ENCODE peak calls at places on chromosome 15, in nine cellular contexts. X is GM13977; N is HT-29; T is MV-4-11; R is T-helper 17 cell; F is posterior cingulate gyrus; K is fibroblast of pulmonary artery; O is activated CD8-positive, alpha-beta memory T cell treated with anti-CD3 and anti-CD28 coated beads for 48 hours; V is activated T-cell treated with anti-CD3 and anti-CD28 coated beads, Interleukin-2, amount 50 U/mL, for 1 hour. Z is an unnamed sample.

GRCh38 chr15:85335193-85335939 is 45.0 kb upstream of the AKAP13 start:
- DNase-seq in F (no peak), K (no peak), T (no peak), N (no peak), R (no peak), V (no peak), O (no peak), X (no peak), Z (no peak)

GRCh38 chr15:65083262-65083701 is 6.7 kb downstream of the KBTBD13 start:
- DNase-seq in X (no peak), R (no peak), K (peak; percentile 65), T (no peak), O (no peak), F (no peak), V (no peak), N (no peak), Z (no peak)

GRCh38 chr15:77029166-77030041 is 34.5 kb downstream of the PSTPIP1 start:
- DNase-seq in F (no peak), V (no peak), T (no peak), O (no peak), X (no peak), N (peak; percentile 41), R (peak; percentile 2), K (no peak), Z (peak; percentile 60)

GRCh38 chr15:92224843-92225242 is 168.8 kb upstream of the ST8SIA2 start:
- DNase-seq in F (no peak), K (no peak), N (no peak), O (no peak), T (no peak), X (no peak), V (no peak), R (no peak), Z (no peak)

GRCh38 chr15:64911317-64912186 is at the start of gene ANKDD1A:
- DNase-seq in R (no peak), O (no peak), F (peak; percentile 58), K (peak; percentile 39), V (peak; percentile 43), N (no peak), X (peak; percentile 88), T (no peak), Z (peak; percentile 81)

GRCh38 chr15:65049418-65049840 is 4.2 kb downstream of the SLC51B start:
- DNase-seq in R (peak; percentile 79), V (peak; percentile 79), X (peak; percentile 95), T (peak; percentile 89), N (peak; percentile 99), O (peak; percentile 70), F (peak; percentile 87), K (peak; percentile 81), Z (peak; percentile 94)

GRCh38 chr15:101113114-101114005 is 138.5 kb downstream of the CHSY1 start:
- DNase-seq in X (no peak), R (no peak), V (no peak), T (no peak), O (no peak), K (no peak), N (no peak), F (no peak), Z (no peak)

GRCh38 chr15:66948294-66948693 is 117.1 kb upstream of the SMAD3 start:
- DNase-seq in R (no peak), F (no peak), X (no peak), K (no peak), O (no peak), T (peak; percentile 19), V (no peak), N (no peak), Z (no peak)

GRCh38 chr15:32823750-32824149 is 105.9 kb downstream of the GREM1 start:
- DNase-seq in N (no peak), X (no peak), F (no peak), T (no peak), V (no peak), O (no peak), R (no peak), K (no peak), Z (no peak)

GRCh38 chr15:91122296-91122695 is 22.2 kb downstream of the SV2B start:
- DNase-seq in F (no peak), T (no peak), R (no peak), O (no peak), V (no peak), N (no peak), K (no peak), X (no peak), Z (no peak)

GRCh38 chr15:67194171-67195114 is 60.0 kb downstream of the AAGAB start:
- DNase-seq in F (no peak), K (no peak), N (no peak), O (no peak), T (no peak), R (no peak), V (no peak), X (no peak), Z (no peak)

GRCh38 chr15:97904196-97904572 is 56.3 kb upstream of the ARRDC4 start:
- DNase-seq in O (no peak), K (peak; percentile 57), T (peak; percentile 29), N (peak; percentile 85), F (peak; percentile 66), V (peak; percentile 24), R (no peak), X (no peak), Z (no peak)

GRCh38 chr15:75685195-75685594 is 27.5 kb downstream of the CSPG4 start:
- DNase-seq in O (no peak), K (no peak), T (no peak), N (no peak), R (no peak), F (no peak), V (no peak), X (no peak), Z (no peak)

GRCh38 chr15:85615930-85616329 is 178.8 kb downstream of the KLHL25 start:
- DNase-seq in X (peak; percentile 46), T (peak; percentile 57), F (no peak), R (no peak), O (no peak), K (peak; percentile 71), N (peak; percentile 41), V (no peak), Z (no peak)

GRCh38 chr15:80567721-80568157 is 127.4 kb upstream of the ABHD17C start:
- DNase-seq in O (no peak), V (no peak), F (peak; percentile 33), X (peak; percentile 67), K (peak; percentile 95), R (no peak), T (peak; percentile 53), N (peak; percentile 89), Z (no peak)

GRCh38 chr15:70512772-70513362 is 250.5 kb downstream of the UACA start:
- DNase-seq in X (peak; percentile 81), V (peak; percentile 66), O (no peak), F (no peak), R (peak; percentile 51), T (peak; percentile 80), K (peak; percentile 66), N (peak; percentile 79), Z (peak; percentile 84)

GRCh38 chr15:40333922-40334492 is 6.7 kb downstream of the CCDC9B start:
- DNase-seq in R (no peak), K (peak; percentile 92), X (peak; percentile 49), F (no peak), N (no peak), V (no peak), T (peak; percentile 96), O (no peak), Z (no peak)

GRCh38 chr15:52021128-52021671 is 2.2 kb downstream of the MAPK6 start:
- DNase-seq in X (peak; percentile 86), O (peak; percentile 19), F (no peak), R (no peak), K (peak; percentile 92), N (no peak), T (peak; percentile 87), V (peak; percentile 34), Z (peak; percentile 87)

GRCh38 chr15:73273181-73274002 is 95.4 kb downstream of the HCN4 start:
- DNase-seq in V (peak; percentile 20), F (no peak), K (peak; percentile 76), O (no peak), T (peak; percentile 53), N (peak; percentile 79), R (peak; percentile 20), X (peak; percentile 56), Z (peak; percentile 70)

Z was measured in activated effector memory CD4-positive, alpha-beta T cell treated with anti-CD3 and anti-CD28 coated beads, Interleukin-2, amount 50 U/mL, for 16 hours.